ENCODE peak calls at places on chromosome 11, in eight cellular contexts. D is pancreas, N is tibial artery, P is mesendoderm, C is prostate gland, S is SJSA1, L is mammary epithelial cell, R is HCT116. M is an unnamed sample. For H3K4me1, the result is how much of the 10 kb centered on the place peaks cover.

GRCh38 chr11:120917536-120918239 is 106.2 kb upstream of the TBCEL start:
- DNase-seq in D (no peak), N (no peak), P (peak), C (no peak), S (no peak), L (no peak), R (no peak), M (no peak)

GRCh38 chr11:100632970-100633452 is 54.1 kb upstream of the ARHGAP42 start:
- DNase-seq in D (no peak), N (peak), P (no peak), C (peak), S (peak), L (no peak), R (no peak), M (no peak)

GRCh38 chr11:62119569-62119968 is 4.2 kb upstream of the INCENP start:
- DNase-seq in D (no peak), N (no peak), P (no peak), C (no peak), S (no peak), L (no peak), R (no peak), M (no peak)

GRCh38 chr11:69178819-69179482 is 23.2 kb downstream of the SMIM38 start:
- DNase-seq in D (peak), N (no peak), P (no peak), C (no peak), S (no peak), L (no peak), R (no peak), M (no peak)

GRCh38 chr11:115939726-115940421 is 435.7 kb upstream of the CADM1 start:
- DNase-seq in D (no peak), N (no peak), P (no peak), C (no peak), S (no peak), L (no peak), R (no peak), M (no peak)

GRCh38 chr11:16799890-16800289 is 61.4 kb downstream of the C11orf58 start:
- DNase-seq in D (peak), N (no peak), P (peak), C (no peak), S (no peak), L (no peak), R (no peak), M (no peak)

GRCh38 chr11:21969841-21970240 is 223.0 kb upstream of the ANO5 start:
- DNase-seq in D (no peak), N (no peak), P (no peak), C (no peak), S (no peak), L (no peak), R (no peak), M (no peak)

GRCh38 chr11:12289667-12290476 is 87.5 kb upstream of the PARVA start:
- DNase-seq in D (no peak), N (no peak), P (peak), C (peak), S (no peak), L (no peak), R (no peak), M (no peak)

GRCh38 chr11:130765369-130765768 is 150.9 kb downstream of the SNX19 start:
- DNase-seq in D (no peak), N (no peak), P (no peak), C (no peak), S (no peak), L (no peak), R (no peak), M (no peak)

GRCh38 chr11:79393362-79394043 is 47.3 kb downstream of the TENM4 start:
- DNase-seq in D (no peak), N (no peak), P (peak), C (no peak), S (no peak), L (no peak), R (no peak), M (no peak)

GRCh38 chr11:117483372-117483771 is 155.7 kb downstream of the CEP164 start:
- DNase-seq in D (peak), N (no peak), P (no peak), C (no peak), S (no peak), L (no peak), R (no peak), M (no peak)

GRCh38 chr11:87235366-87235765 is 197.6 kb downstream of the TMEM135 start:
- DNase-seq in D (no peak), N (no peak), P (no peak), C (no peak), S (no peak), L (no peak), R (no peak), M (no peak)

GRCh38 chr11:101401245-101401644 is 182.6 kb downstream of the TRPC6 start:
- DNase-seq in D (no peak), N (no peak), P (no peak), C (no peak), S (no peak), L (no peak), R (no peak), M (no peak)

GRCh38 chr11:26805001-26805400 is 83.1 kb upstream of the SLC5A12 start:
- DNase-seq in D (no peak), N (no peak), P (peak), C (no peak), S (no peak), L (no peak), R (no peak), M (peak)

GRCh38 chr11:6635082-6635932 is 16.1 kb upstream of the TPP1 start:
- DNase-seq in D (no peak), N (no peak), P (no peak), C (no peak), S (no peak), L (no peak), R (no peak), M (no peak)

GRCh38 chr11:101390539-101390938 is 193.3 kb downstream of the TRPC6 start:
- DNase-seq in D (no peak), N (no peak), P (no peak), C (no peak), S (no peak), L (no peak), R (peak), M (no peak)

GRCh38 chr11:8296872-8297271 is 33.2 kb upstream of the LMO1 start:
- DNase-seq in D (peak), N (no peak), P (no peak), C (no peak), S (no peak), L (no peak), R (no peak), M (no peak)

GRCh38 chr11:6498121-6498520 is 1.0 kb downstream of the DNHD1 start:
- DNase-seq in D (no peak), N (peak), P (no peak), C (no peak), S (no peak), L (no peak), R (no peak), M (no peak)

GRCh38 chr11:27701262-27702105 is 1.2 kb upstream of the BDNF start:
- DNase-seq in D (peak), N (no peak), P (no peak), C (no peak), S (peak), L (no peak), R (no peak), M (no peak)

GRCh38 chr11:106047636-106048035 is 25.6 kb upstream of the MSANTD4 start:
- DNase-seq in D (no peak), N (no peak), P (no peak), C (no peak), S (no peak), L (no peak), R (no peak), M (no peak)

GRCh38 chr11:74678041-74678440 is 53.2 kb downstream of the CHRDL2 start:
- DNase-seq in D (no peak), N (no peak), P (no peak), C (no peak), S (peak), L (no peak), R (no peak), M (no peak)

GRCh38 chr11:123144707-123145106 is 50.3 kb downstream of the CLMP start:
- DNase-seq in D (no peak), N (no peak), P (no peak), C (no peak), S (no peak), L (no peak), R (no peak), M (no peak)

GRCh38 chr11:33733978-33734377 is 2.2 kb downstream of the CD59 start:
- DNase-seq in D (no peak), N (no peak), P (no peak), C (no peak), S (no peak), L (peak), R (no peak), M (no peak)

GRCh38 chr11:76048763-76049162 is 157.5 kb downstream of the WNT11 start:
- DNase-seq in D (no peak), N (no peak), P (peak), C (no peak), S (no peak), L (no peak), R (peak), M (no peak)

GRCh38 chr11:66322732-66323427 is 6.0 kb upstream of the CD248 start:
- DNase-seq in D (no peak), N (peak), P (no peak), C (no peak), S (no peak), L (no peak), R (no peak), M (no peak)

GRCh38 chr11:86571273-86571948 is 101.0 kb downstream of the ME3 start:
- DNase-seq in D (no peak), N (no peak), P (peak), C (no peak), S (peak), L (no peak), R (peak), M (peak)

GRCh38 chr11:76694664-76695063 is 24.1 kb upstream of the LRRC32 start:
- DNase-seq in D (no peak), N (no peak), P (no peak), C (no peak), S (no peak), L (peak), R (no peak), M (no peak)

GRCh38 chr11:130002846-130003716 is 446 bp upstream of the PRDM10 start:
- DNase-seq in D (peak), N (peak), P (peak), C (peak), S (peak), L (peak), R (peak), M (peak)

GRCh38 chr11:7665473-7666291 is 7.6 kb downstream of the CYB5R2 start:
- DNase-seq in D (peak), N (peak), P (peak), C (peak), S (peak), L (peak), R (peak), M (peak)

GRCh38 chr11:22346283-22346682 is 8.1 kb downstream of the SLC17A6 start:
- DNase-seq in D (no peak), N (no peak), P (no peak), C (no peak), S (no peak), L (no peak), R (no peak), M (no peak)

DNA sequence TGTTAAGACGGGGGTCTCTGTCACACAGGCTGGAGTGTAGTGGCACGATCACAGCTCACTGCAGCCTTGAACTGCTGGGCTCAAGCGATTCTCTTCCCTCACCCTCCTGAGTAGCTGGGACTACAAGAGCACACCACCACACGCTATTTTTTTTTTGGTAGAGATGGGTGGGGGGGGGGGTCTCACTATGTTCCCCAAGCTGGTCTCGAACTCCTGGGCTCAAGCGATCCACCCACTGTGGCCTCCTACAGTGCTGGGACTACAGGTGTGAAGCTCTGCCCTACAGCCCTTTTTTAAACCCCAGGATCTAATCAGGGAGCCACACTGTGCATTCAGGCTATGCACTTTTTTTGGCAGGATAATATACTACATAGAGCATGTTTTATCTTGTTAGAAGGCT is 1.4 kb upstream of the DHCR7 start:
- DNase-seq in D (peak), N (peak), P (no peak), C (no peak), S (no peak), L (peak), R (no peak), M (no peak)
- H3K27ac ChIP-seq in D (peak), N (peak), P (no peak), C (peak), S (no peak), L (no peak), R (peak), M (no peak)

DNA sequence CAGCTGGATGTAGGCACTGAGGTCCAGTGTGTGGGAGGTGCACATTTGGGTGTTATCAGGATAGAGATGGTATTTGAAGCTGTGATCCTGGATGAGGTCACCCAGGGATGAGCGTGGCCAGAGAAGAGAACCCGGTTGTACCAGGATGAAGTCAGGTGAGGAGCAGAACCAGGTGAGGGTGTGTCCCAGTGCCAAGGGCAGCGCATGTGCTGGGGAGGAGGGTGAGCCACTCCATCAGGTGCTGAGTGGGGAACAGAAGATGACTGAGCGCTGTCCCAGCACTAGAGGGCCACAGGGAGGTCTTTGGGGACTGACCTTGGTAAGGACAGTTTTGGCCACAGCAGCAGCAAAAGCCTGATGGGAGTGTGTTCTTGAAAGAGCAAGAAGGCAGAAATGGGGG is 2.7 kb downstream of the ARL2 start:
- DNase-seq in D (no peak), N (no peak), P (peak), C (no peak), S (no peak), L (no peak), R (no peak), M (no peak)
- H3K4me1 ChIP-seq in D (under half), N (under half), P (under half), C (under half), S (under half), L (under half), R (under half), M (under half)

DNA sequence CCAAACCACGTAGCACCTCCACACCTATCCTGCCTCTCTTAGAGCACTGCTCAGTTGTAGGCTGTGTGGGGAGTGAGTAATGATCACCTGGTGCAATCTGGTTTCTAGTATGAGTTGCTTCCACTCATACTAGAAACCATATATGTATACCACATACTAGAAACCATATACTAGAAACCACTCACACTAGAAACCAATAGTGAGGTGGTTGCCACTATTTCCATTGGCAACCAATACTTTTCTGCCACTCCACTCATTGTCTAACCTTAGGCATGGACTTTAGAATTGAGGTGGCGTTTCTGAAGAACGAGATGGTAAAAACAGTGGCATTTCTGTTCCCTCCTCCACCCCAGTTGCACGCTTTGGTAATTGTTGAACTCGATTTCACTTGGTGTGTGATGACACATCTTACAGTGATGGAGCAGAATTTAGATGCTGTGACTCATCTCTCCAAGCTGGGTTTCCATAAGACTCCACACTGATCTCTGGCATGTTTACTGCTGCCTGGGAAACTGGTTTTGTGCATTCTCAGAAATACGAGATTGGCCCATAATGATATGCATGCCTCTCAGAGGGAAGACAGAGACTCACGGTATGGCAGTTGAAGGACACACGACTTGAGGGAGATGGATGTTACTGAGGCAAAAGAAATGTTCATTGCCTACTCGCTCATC is 82.9 kb downstream of the KIRREL3 start:
- DNase-seq in D (no peak), N (no peak), P (peak), C (no peak), S (peak), L (peak), R (no peak), M (no peak)
- H3K27ac ChIP-seq in D (no peak), N (no peak), P (no peak), C (no peak), S (peak), L (peak), R (no peak), M (no peak)

DNA sequence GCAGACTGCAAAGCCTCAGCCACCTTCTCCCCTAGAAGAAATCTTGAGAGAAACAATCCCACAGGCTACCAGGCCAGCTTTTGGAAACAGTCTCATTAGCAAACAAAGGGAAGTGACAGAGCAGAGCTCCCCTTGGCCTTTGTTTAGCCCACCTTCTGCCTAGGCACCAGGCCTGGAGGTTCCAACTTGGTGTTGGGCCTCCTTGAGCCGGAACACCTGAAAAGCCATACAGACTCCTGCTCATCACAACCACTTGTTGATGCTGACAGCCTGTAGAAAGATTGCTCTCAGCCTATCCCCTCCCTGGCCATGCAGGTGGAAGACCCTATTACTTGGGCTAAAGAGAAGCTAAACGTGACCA is 26.6 kb downstream of the KCNQ1OT1 start:
- DNase-seq in D (no peak), N (peak), P (peak), C (no peak), S (peak), L (no peak), R (no peak), M (no peak)
- H3K4me1 ChIP-seq in D (under half), N (under half), P (under half), C (under half), S (under half), L (under half), R (under half), M (under half)

DNA sequence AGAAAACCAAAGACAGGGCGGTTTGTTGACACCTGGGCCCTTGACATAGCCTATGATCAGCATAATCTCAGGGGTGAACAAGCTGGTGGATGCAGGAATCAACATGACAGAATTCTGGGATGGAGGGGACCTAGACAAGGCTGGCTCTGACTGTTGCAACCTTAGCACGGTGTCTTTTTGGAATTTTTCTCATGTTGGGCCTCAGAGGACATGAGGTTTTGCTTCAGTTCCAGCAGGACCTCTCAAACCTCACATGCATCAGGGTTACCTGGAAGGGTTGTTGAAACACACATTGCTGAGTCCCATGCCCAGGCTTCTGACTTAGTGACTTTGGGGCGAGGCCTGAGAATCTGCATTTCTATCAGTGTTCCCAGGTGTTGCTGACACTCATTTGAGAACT is 345.6 kb upstream of the B3GAT1 start:
- DNase-seq in D (no peak), N (no peak), P (no peak), C (no peak), S (no peak), L (no peak), R (no peak), M (no peak)
- H3K27ac ChIP-seq in D (no peak), N (no peak), P (no peak), C (no peak), S (no peak), L (no peak), R (no peak), M (no peak)

GRCh38 chr11:3904228-3904627 is 48.8 kb downstream of the STIM1 start:
- DNase-seq in D (no peak), N (no peak), P (no peak), C (no peak), S (no peak), L (peak), R (no peak), M (no peak)

GRCh38 chr11:3907590-3907989 is 52.1 kb downstream of the STIM1 start:
- DNase-seq in D (no peak), N (no peak), P (no peak), C (no peak), S (no peak), L (peak), R (no peak), M (no peak)

GRCh38 chr11:3905080-3905953 is 49.9 kb downstream of the STIM1 start:
- DNase-seq in D (no peak), N (peak), P (peak), C (no peak), S (peak), L (peak), R (peak), M (no peak)

GRCh38 chr11:3903207-3903896 is 47.9 kb downstream of the STIM1 start:
- DNase-seq in D (no peak), N (no peak), P (no peak), C (no peak), S (no peak), L (no peak), R (no peak), M (no peak)

GRCh38 chr11:3906166-3906565 is 50.7 kb downstream of the STIM1 start:
- DNase-seq in D (no peak), N (no peak), P (no peak), C (no peak), S (no peak), L (peak), R (no peak), M (no peak)
- H3K4me1 ChIP-seq in D (under half), N (under half), P (under half), C (under half), S (under half), L (half or more), R (under half), M (under half)

GRCh38 chr11:83191986-83192385 is 1.5 kb upstream of the ANKRD42 start:
- DNase-seq in D (no peak), N (no peak), P (no peak), C (no peak), S (no peak), L (no peak), R (no peak), M (no peak)
- H3K27ac ChIP-seq in D (no peak), N (peak), P (no peak), C (no peak), S (no peak), L (no peak), R (no peak), M (no peak)